ENCODE peak calls at places on chromosomes 11 and 22, in eight cellular contexts. B is IMR-90, W is heart left ventricle, T is ovary, A is tibial nerve, N is adrenal gland, U is A549, G is spleen. H is an unnamed sample.

GRCh38 chr22:37298748-37299495 is 16.6 kb downstream of the CYTH4 start:
- DNase-seq in N (no peak), W (no peak), U (no peak), G (no peak), B (no peak), A (no peak), T (no peak), H (no peak)

GRCh38 chr11:102229510-102230119 is 87.7 kb upstream of the BIRC3 start:
- DNase-seq in N (no peak), U (no peak), W (no peak), T (no peak), A (no peak), G (no peak), B (no peak), H (peak)

GRCh38 chr22:44738347-44738715 is 14.0 kb upstream of the ARHGAP8 start:
- DNase-seq in W (no peak), T (no peak), B (peak), N (no peak), G (no peak), U (no peak), A (no peak), H (no peak)

GRCh38 chr22:43293259-43293658 is 49.9 kb downstream of the SCUBE1 start:
- DNase-seq in G (no peak), U (no peak), N (no peak), A (no peak), B (no peak), T (no peak), W (no peak), H (no peak)

GRCh38 chr11:64009234-64009633 is 23.0 kb downstream of the OTUB1 start:
- DNase-seq in A (no peak), T (no peak), B (no peak), U (no peak), W (no peak), G (no peak), N (no peak), H (no peak)

GRCh38 chr11:109486129-109486528 is 64.1 kb downstream of the C11orf87 start:
- DNase-seq in T (no peak), A (no peak), N (no peak), W (no peak), U (no peak), G (no peak), B (no peak), H (no peak)

GRCh38 chr22:33188316-33188715 is 130.1 kb upstream of the SYN3 start:
- DNase-seq in N (no peak), W (no peak), G (no peak), A (no peak), B (no peak), T (no peak), U (no peak), H (no peak)

GRCh38 chr11:122253541-122254317 is 137.7 kb upstream of the BLID start:
- DNase-seq in B (peak), N (no peak), G (no peak), U (no peak), W (no peak), A (no peak), T (no peak), H (no peak)

GRCh38 chr22:20550851-20551744 is 43.7 kb downstream of the MED15 start:
- DNase-seq in W (no peak), U (no peak), N (peak), T (peak), B (peak), A (no peak), G (peak), H (no peak)

GRCh38 chr11:115129771-115130306 is 374.4 kb downstream of the CADM1 start:
- DNase-seq in B (no peak), U (no peak), A (no peak), T (no peak), N (no peak), W (no peak), G (no peak), H (no peak)

GRCh38 chr22:22099833-22100812 is 117.5 kb upstream of the TOP3B start:
- DNase-seq in G (no peak), A (no peak), W (no peak), N (no peak), B (peak), U (no peak), T (no peak), H (no peak)

GRCh38 chr11:121890377-121890776 is 225.6 kb downstream of the BLID start:
- DNase-seq in U (no peak), N (no peak), G (no peak), A (no peak), T (no peak), B (peak), W (no peak), H (no peak)

GRCh38 chr11:28963189-28963588 is 855.0 kb downstream of the METTL15 start:
- DNase-seq in N (no peak), G (no peak), A (no peak), B (peak), W (no peak), T (no peak), U (no peak), H (no peak)

GRCh38 chr11:130166457-130166784 is 6.8 kb downstream of the ST14 start:
- DNase-seq in A (no peak), G (no peak), T (no peak), U (peak), B (peak), W (no peak), N (peak), H (no peak)

GRCh38 chr11:61023086-61024035 is 51.9 kb downstream of the CD6 start:
- DNase-seq in G (no peak), A (no peak), T (no peak), N (no peak), U (no peak), W (no peak), B (no peak), H (no peak)

GRCh38 chr22:43151251-43152000 is at the start of gene TSPO:
- DNase-seq in B (peak), U (peak), N (peak), T (peak), W (peak), A (peak), G (peak), H (peak)

GRCh38 chr11:94732617-94733292 is 35.4 kb upstream of the AMOTL1 start:
- DNase-seq in B (peak), T (no peak), G (no peak), W (peak), U (peak), A (no peak), N (peak), H (no peak)

GRCh38 chr22:17305076-17305475 is 64.2 kb upstream of the CECR2 start:
- DNase-seq in U (no peak), B (no peak), A (no peak), N (no peak), G (peak), T (no peak), W (no peak), H (no peak)

GRCh38 chr11:65136515-65137096 is 2.3 kb upstream of the SYVN1 start:
- DNase-seq in U (no peak), B (no peak), T (no peak), A (no peak), W (no peak), N (no peak), G (peak), H (no peak)

GRCh38 chr11:16402654-16403447 is 46.5 kb upstream of the SOX6 start:
- DNase-seq in T (no peak), A (no peak), B (no peak), U (no peak), G (no peak), N (no peak), W (no peak), H (no peak)

GRCh38 chr11:46295312-46295995 is 18.0 kb downstream of the CREB3L1 start:
- DNase-seq in W (peak), B (peak), T (peak), U (no peak), A (no peak), N (peak), G (peak), H (peak)

GRCh38 chr11:46293616-46294015 is 16.2 kb downstream of the CREB3L1 start:
- DNase-seq in U (no peak), N (peak), A (no peak), W (no peak), G (no peak), B (peak), T (no peak), H (no peak)

GRCh38 chr11:46296520-46297448 is 19.3 kb downstream of the CREB3L1 start:
- DNase-seq in N (peak), T (peak), G (no peak), A (no peak), B (peak), W (peak), U (no peak), H (no peak)

GRCh38 chr11:46294365-46295309 is 17.2 kb downstream of the CREB3L1 start:
- DNase-seq in N (peak), T (peak), W (no peak), G (no peak), B (peak), A (no peak), U (no peak), H (no peak)

DNA sequence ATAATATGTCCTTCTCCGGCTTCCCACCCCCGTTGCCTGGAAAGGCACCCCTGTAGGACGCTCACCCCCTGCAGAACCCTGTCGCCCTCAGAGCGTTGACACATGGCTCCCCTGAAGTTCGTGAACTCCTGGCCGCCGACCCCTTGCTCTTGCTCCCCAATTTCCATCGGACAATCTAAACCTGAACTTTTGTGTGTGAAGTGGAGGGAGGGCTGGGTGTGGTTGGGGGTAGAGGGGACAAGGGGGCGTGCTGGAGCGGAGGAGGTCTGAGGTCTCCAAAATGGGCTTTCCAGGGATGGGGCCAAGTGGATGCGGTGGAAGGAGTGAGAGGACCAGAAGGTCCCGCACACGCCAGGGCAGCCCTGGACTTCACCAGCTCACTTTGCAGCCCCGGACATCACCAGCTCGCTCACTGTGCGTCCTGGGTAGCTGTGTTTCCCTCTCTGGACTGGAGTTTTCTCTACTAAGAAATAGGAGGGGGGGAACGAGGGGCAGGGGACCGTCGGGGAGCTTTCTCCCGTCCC is 18.6 kb downstream of the CREB3L1 start:
- DNase-seq in T (peak), G (no peak), W (no peak), B (no peak), U (no peak), A (no peak), N (no peak), H (no peak)
- TF ChIP-seq POLR2A in T (no peak), G (no peak), W (no peak), B (no peak), U (no peak), A (no peak), N (no peak), H (no peak)

GRCh38 chr11:72037554-72038311 is 39.0 kb downstream of the IL18BP start:
- DNase-seq in B (no peak), N (no peak), G (no peak), U (no peak), W (no peak), A (no peak), T (no peak), H (no peak)
- H3K4me3 ChIP-seq in B (no peak), N (peak), G (no peak), U (no peak), W (peak), A (peak), T (peak), H (no peak)

DNA sequence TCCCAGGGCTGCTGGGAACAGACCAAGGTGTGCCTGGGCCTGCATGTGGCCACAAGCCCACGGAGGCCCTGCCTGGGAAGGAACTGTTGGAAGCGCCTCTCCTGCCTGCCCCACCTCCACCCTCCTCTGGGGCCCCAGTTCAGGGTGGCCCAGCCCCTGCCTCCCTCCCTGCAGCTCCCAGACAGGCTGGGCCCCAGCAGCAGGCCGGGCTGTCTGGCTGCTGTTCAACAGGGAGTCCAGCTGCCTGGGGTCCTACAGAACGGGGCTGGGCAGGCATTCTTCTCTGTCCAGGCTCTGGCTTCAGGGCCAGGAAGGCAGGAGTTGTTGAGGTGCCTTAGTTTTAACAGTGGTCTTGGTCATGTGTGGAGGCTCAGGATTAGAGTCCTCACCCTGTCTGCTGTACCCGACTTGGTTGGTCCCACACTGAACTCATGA is 11.8 kb downstream of the PRDM11 start:
- DNase-seq in A (no peak), B (no peak), U (no peak), T (peak), N (no peak), W (peak), G (peak), H (no peak)
- TF ChIP-seq POLR2A in A (no peak), B (no peak), U (no peak), T (no peak), N (no peak), W (no peak), G (no peak), H (no peak)

DNA sequence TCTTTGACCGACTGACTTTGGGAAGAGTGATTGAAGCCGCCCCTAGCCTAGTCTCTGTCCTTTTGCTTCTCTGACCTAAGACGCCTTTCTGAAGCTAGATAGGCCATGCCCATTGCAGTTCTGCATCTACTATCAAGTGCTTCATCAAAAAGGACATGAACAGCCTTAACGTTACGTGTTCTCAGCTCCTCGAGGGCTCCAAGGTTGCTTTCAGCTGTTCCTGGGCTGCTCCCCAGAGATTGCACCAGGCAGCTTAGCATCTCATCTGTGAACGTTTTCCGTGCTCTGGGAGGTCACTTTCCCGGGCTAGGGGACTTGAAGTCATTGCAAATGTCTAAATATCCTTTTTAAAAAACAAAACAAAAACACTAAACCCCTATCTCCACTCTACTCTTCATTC is 13.9 kb downstream of the MICAL2 start:
- DNase-seq in T (no peak), A (no peak), G (no peak), W (no peak), N (no peak), U (no peak), B (no peak), H (no peak)
- H3K4me3 ChIP-seq in T (no peak), A (no peak), G (no peak), W (no peak), N (no peak), U (no peak), B (no peak), H (no peak)

GRCh38 chr22:40044102-40044869 is 49.5 kb downstream of the FAM83F start:
- DNase-seq in B (peak), G (peak), U (peak), N (peak), T (peak), A (peak), W (peak), H (peak)
- TF ChIP-seq POLR2A in B (peak), G (no peak), U (peak), N (peak), T (peak), A (peak), W (peak), H (no peak)

GRCh38 chr11:66412110-66412509 is 8.7 kb upstream of the NPAS4 start:
- DNase-seq in T (no peak), B (no peak), G (peak), A (no peak), N (no peak), U (no peak), W (no peak), H (no peak)
- H3K4me3 ChIP-seq in T (no peak), B (no peak), G (no peak), A (no peak), N (no peak), U (no peak), W (no peak), H (no peak)

DNA sequence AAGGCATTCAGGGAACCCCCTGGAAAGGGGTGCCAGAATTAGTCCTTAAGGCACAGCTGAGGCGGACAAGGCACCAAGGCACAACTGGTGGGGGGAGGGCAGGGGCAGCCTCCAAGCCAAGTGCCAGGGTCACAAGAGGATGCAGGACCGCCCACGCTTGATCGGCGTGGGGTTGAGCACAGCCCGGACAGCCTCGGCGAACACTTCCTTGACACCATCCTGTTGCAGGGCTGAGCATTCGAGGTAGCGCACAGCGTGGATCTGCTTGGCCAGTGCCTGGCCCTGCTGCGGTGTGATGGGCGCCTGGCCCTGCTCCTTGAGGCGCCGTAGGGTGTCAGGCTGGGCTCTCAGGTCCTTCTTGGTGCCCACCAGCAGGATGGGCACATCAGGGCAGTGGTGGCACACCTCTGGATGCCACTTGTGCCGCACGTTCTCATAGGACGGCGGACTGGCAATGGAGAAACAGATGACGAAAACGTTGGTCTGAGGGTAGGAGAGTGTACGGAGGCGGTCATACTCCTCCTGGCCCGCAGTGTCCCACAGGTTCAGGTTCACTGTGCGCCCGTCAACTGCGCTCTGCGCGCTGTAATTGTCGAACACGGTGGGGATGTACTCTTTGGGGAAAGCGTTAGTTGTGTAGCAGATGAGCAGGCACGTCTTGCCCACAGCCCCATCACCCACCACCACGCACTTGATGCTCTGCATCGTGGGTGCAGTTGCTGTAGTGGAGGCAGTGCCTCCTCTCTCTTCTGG is 13.1 kb downstream of the RHOG start:
- DNase-seq in N (no peak), T (no peak), G (no peak), B (no peak), U (no peak), W (no peak), A (no peak), H (no peak)
- TF ChIP-seq POLR2A in N (no peak), T (no peak), G (no peak), B (no peak), U (no peak), W (no peak), A (no peak), H (no peak)

H was measured in lower leg skin.